ENCODE peak calls at places on chromosomes 3 and 15, in four cellular contexts. M is ACHN, X is ovary, F is A549. Q is an unnamed sample.

GRCh38 chr3:81585057-81585456 is 176.4 kb downstream of the GBE1 start:
- DNase-seq in M (no peak), X (no peak), F (no peak), Q (no peak)

GRCh38 chr3:148379763-148380162 is 317.9 kb upstream of the AGTR1 start:
- DNase-seq in M (peak; percentile 54), X (no peak), F (peak; percentile 19), Q (peak; percentile 82)

GRCh38 chr3:113746955-113747718 is at the start of gene ATP6V1A:
- DNase-seq in M (peak; percentile 13), X (peak; percentile 78), F (peak; percentile 76), Q (peak; percentile 10)

GRCh38 chr3:81829946-81830345 is 68.5 kb upstream of the GBE1 start:
- DNase-seq in M (no peak), X (no peak), F (no peak), Q (no peak)

GRCh38 chr3:61807865-61808276 is 246.5 kb downstream of the PTPRG start:
- DNase-seq in M (no peak), X (no peak), F (no peak), Q (peak; percentile 38)

GRCh38 chr3:15623535-15624450 is 22.2 kb downstream of the BTD start:
- DNase-seq in M (no peak), X (no peak), F (no peak), Q (no peak)

GRCh38 chr3:97793415-97794019 is 28.3 kb upstream of the CRYBG3 start:
- DNase-seq in M (peak; percentile 52), X (no peak), F (peak; percentile 13), Q (peak; percentile 53)

GRCh38 chr3:183468424-183468823 is 40.0 kb upstream of the MCF2L2 start:
- DNase-seq in M (no peak), X (no peak), F (no peak), Q (no peak)

GRCh38 chr3:10015476-10015904 is 10.7 kb upstream of the FANCD2 start:
- DNase-seq in M (peak; percentile 27), X (peak; percentile 90), F (no peak), Q (peak; percentile 93)

GRCh38 chr15:50698101-50698500 is 11.5 kb upstream of the TRPM7 start:
- DNase-seq in M (no peak), X (no peak), F (no peak), Q (no peak)

GRCh38 chr3:135753506-135753905 is 212.0 kb upstream of the PPP2R3A start:
- DNase-seq in M (no peak), X (no peak), F (no peak), Q (no peak)

GRCh38 chr3:190229632-190230424 is 92.4 kb downstream of the CLDN1 start:
- DNase-seq in M (peak; percentile 40), X (no peak), F (peak; percentile 3), Q (peak; percentile 79)

GRCh38 chr15:66943456-66944095 is 121.8 kb upstream of the SMAD3 start:
- DNase-seq in M (no peak), X (no peak), F (no peak), Q (no peak)

GRCh38 chr3:62149962-62150361 is 223.4 kb downstream of the FEZF2 start:
- DNase-seq in M (no peak), X (no peak), F (no peak), Q (no peak)

GRCh38 chr3:57646723-57647122 is 46.2 kb downstream of the DENND6A start:
- DNase-seq in M (peak; percentile 23), X (no peak), F (peak; percentile 3), Q (no peak)

GRCh38 chr3:14343338-14344112 is 58.9 kb upstream of the SLC6A6 start:
- DNase-seq in M (no peak), X (no peak), F (no peak), Q (no peak)

GRCh38 chr15:88954431-88955277 is 41.5 kb upstream of the MFGE8 start:
- DNase-seq in M (no peak), X (no peak), F (no peak), Q (no peak)

GRCh38 chr3:16305121-16305541 is 40.1 kb downstream of the OXNAD1 start:
- DNase-seq in M (no peak), X (no peak), F (no peak), Q (no peak)

GRCh38 chr3:126527006-126527405 is 3.1 kb downstream of the CHST13 start:
- DNase-seq in M (no peak), X (no peak), F (no peak), Q (no peak)

GRCh38 chr15:83581381-83581780 is 72.5 kb upstream of the ADAMTSL3 start:
- DNase-seq in M (no peak), X (no peak), F (no peak), Q (no peak)

GRCh38 chr15:74130089-74130848 is at the start of gene ISLR2:
- DNase-seq in M (no peak), X (peak; percentile 41), F (no peak), Q (no peak)

GRCh38 chr3:122977645-122978466 is 49.7 kb downstream of the SEMA5B start:
- DNase-seq in M (peak; percentile 95), X (no peak), F (no peak), Q (peak; percentile 92)

GRCh38 chr3:112561693-112562529 is at the start of the genes ATG3 and SLC35A5:
- DNase-seq in M (peak; percentile 96), X (peak; percentile 100), F (peak; percentile 96), Q (peak; percentile 97)

GRCh38 chr15:89203705-89204273 is 17.6 kb downstream of the RLBP1 start:
- DNase-seq in M (no peak), X (no peak), F (no peak), Q (no peak)

GRCh38 chr15:24858737-24859601 is 95.8 kb upstream of the SNRPN start:
- DNase-seq in M (no peak), X (no peak), F (no peak), Q (no peak)

GRCh38 chr3:116453676-116454346 is 8.5 kb upstream of the LSAMP start:
- DNase-seq in M (peak; percentile 22), X (no peak), F (no peak), Q (no peak)

GRCh38 chr15:63277893-63278505 is 594 bp downstream of the APH1B start:
- DNase-seq in M (no peak), X (no peak), F (no peak), Q (no peak)

GRCh38 chr15:74598126-74598842 is 17.4 kb upstream of the CLK3 start:
- DNase-seq in M (peak; percentile 88), X (peak; percentile 97), F (peak; percentile 93), Q (peak; percentile 70)

GRCh38 chr3:185999221-185999620 is 61.4 kb upstream of the TRA2B start:
- DNase-seq in M (no peak), X (no peak), F (no peak), Q (no peak)